ENCODE peak calls at places on chromosomes 2 and 18, in nine cellular contexts. K is Caco-2; R is CD4-positive, CD25-positive, alpha-beta regulatory T cell; U is neuronal stem cell; T is mesendoderm; M is stomach; A is lung; W is small intestine; S is mammary epithelial cell. V is an unnamed sample. For H3K4me1 and H3K36me3, the result is how much of the 10 kb centered on the place peaks cover.

GRCh38 chr2:103788875-103789715 is 1027.3 kb downstream of the TMEM182 start:
- DNase-seq in T (peak), R (no peak), K (no peak), U (peak), M (no peak), S (no peak), A (peak), W (peak), V (no peak)

GRCh38 chr18:3810271-3810670 is 360.3 kb downstream of the TGIF1 start:
- DNase-seq in W (no peak), R (no peak), U (no peak), M (no peak), T (no peak), K (no peak), A (no peak), S (no peak), V (no peak)

GRCh38 chr2:23614701-23615100 is 229.7 kb downstream of the KLHL29 start:
- DNase-seq in T (no peak), W (no peak), A (no peak), R (no peak), U (no peak), K (no peak), S (no peak), M (no peak), V (no peak)

GRCh38 chr2:223260681-223261080 is 208.7 kb downstream of the KCNE4 start:
- DNase-seq in W (no peak), T (no peak), U (no peak), K (no peak), A (no peak), S (peak), R (no peak), M (no peak), V (no peak)

GRCh38 chr2:205770557-205770956 is 88.3 kb downstream of the NRP2 start:
- DNase-seq in T (peak), R (no peak), M (no peak), A (no peak), U (no peak), S (no peak), W (no peak), K (no peak), V (no peak)

GRCh38 chr2:106869512-106870276 is 16.3 kb downstream of the ST6GAL2 start:
- DNase-seq in T (peak), A (no peak), M (no peak), W (no peak), K (no peak), R (no peak), U (peak), S (no peak), V (no peak)

GRCh38 chr2:52260904-52261303 is 1229.0 kb upstream of the NRXN1 start:
- DNase-seq in R (no peak), K (no peak), M (no peak), T (no peak), A (no peak), U (no peak), W (no peak), S (no peak), V (no peak)

GRCh38 chr2:5590836-5591235 is 101.3 kb upstream of the SOX11 start:
- DNase-seq in K (no peak), S (no peak), U (no peak), A (no peak), M (no peak), R (no peak), W (no peak), T (no peak), V (no peak)

GRCh38 chr18:26483633-26484032 is 64.7 kb downstream of the KCTD1 start:
- DNase-seq in S (no peak), K (no peak), W (peak), R (no peak), T (no peak), U (no peak), M (no peak), A (no peak), V (no peak)

GRCh38 chr2:234422242-234422641 is 74.6 kb downstream of the ARL4C start:
- DNase-seq in A (no peak), U (no peak), S (peak), K (peak), T (no peak), W (peak), M (no peak), R (peak), V (peak)

GRCh38 chr2:156481295-156481694 is 45.1 kb downstream of the GPD2 start:
- DNase-seq in T (no peak), S (no peak), K (no peak), M (no peak), U (no peak), A (no peak), W (no peak), R (no peak), V (no peak)

GRCh38 chr18:62458868-62459716 is 63.7 kb upstream of the ZCCHC2 start:
- DNase-seq in W (no peak), A (peak), S (no peak), K (no peak), U (no peak), T (no peak), R (no peak), M (no peak), V (no peak)

GRCh38 chr2:226078656-226079055 is 679.1 kb downstream of the NYAP2 start:
- DNase-seq in R (no peak), W (no peak), T (no peak), U (no peak), S (peak), M (no peak), K (no peak), A (no peak), V (no peak)

GRCh38 chr2:84969511-84970265 is 1.3 kb upstream of the KCMF1 start:
- DNase-seq in A (no peak), U (no peak), R (peak), S (no peak), T (peak), W (peak), K (no peak), M (no peak), V (peak)

GRCh38 chr2:136582631-136583205 is 182.6 kb upstream of the THSD7B start:
- DNase-seq in M (no peak), K (peak), A (no peak), T (peak), R (no peak), W (peak), S (peak), U (peak), V (peak)

GRCh38 chr2:76850969-76851368 is 671.2 kb downstream of the LRRTM4 start:
- DNase-seq in W (no peak), R (no peak), K (no peak), S (no peak), M (no peak), A (no peak), T (no peak), U (no peak), V (no peak)

GRCh38 chr2:12769492-12770105 is 52.9 kb downstream of the TRIB2 start:
- DNase-seq in U (no peak), M (no peak), T (no peak), S (no peak), K (no peak), W (no peak), A (no peak), R (no peak), V (no peak)

GRCh38 chr18:65422544-65423136 is 328.2 kb upstream of the CDH7 start:
- DNase-seq in W (no peak), K (no peak), R (no peak), A (no peak), M (no peak), S (no peak), T (no peak), U (no peak), V (no peak)

GRCh38 chr2:88437010-88437409 is 15.5 kb downstream of the FOXI3 start:
- DNase-seq in T (no peak), K (no peak), U (no peak), M (no peak), R (no peak), W (no peak), A (no peak), S (no peak), V (no peak)

GRCh38 chr2:191631754-191632153 is 46.2 kb upstream of the NABP1 start:
- DNase-seq in M (no peak), W (no peak), A (no peak), T (no peak), R (no peak), S (peak), U (no peak), K (no peak), V (peak)

GRCh38 chr2:215439980-215440512 is 4.2 kb upstream of the FN1 start:
- DNase-seq in S (no peak), K (no peak), M (no peak), U (no peak), T (no peak), A (no peak), R (no peak), W (no peak), V (no peak)

GRCh38 chr2:205704101-205704741 is 21.9 kb downstream of the NRP2 start:
- DNase-seq in W (peak), U (no peak), A (peak), S (no peak), M (peak), K (no peak), R (no peak), T (no peak), V (no peak)

GRCh38 chr2:8677646-8678592 is 3.9 kb upstream of the ID2 start:
- DNase-seq in S (peak), K (peak), R (no peak), A (peak), T (peak), W (peak), U (peak), M (peak), V (peak)

GRCh38 chr2:160140471-160140870 is 59.6 kb downstream of the ITGB6 start:
- DNase-seq in U (no peak), S (no peak), A (no peak), W (no peak), T (no peak), R (no peak), K (no peak), M (no peak), V (no peak)

GRCh38 chr2:20231632-20232031 is 6.7 kb upstream of the SDC1 start:
- DNase-seq in M (peak), U (no peak), A (peak), W (peak), K (no peak), T (peak), S (peak), R (no peak), V (peak)

GRCh38 chr2:221596192-221596591 is 24.1 kb upstream of the EPHA4 start:
- DNase-seq in M (no peak), U (no peak), A (no peak), S (peak), K (no peak), R (no peak), W (no peak), T (no peak), V (no peak)

GRCh38 chr2:238082151-238082550 is 18.0 kb upstream of the ESPNL start:
- DNase-seq in K (no peak), R (no peak), U (no peak), M (peak), W (no peak), S (no peak), T (no peak), A (no peak), V (no peak)

GRCh38 chr18:21270453-21270852 is 28.4 kb downstream of the GREB1L start:
- DNase-seq in S (peak), W (no peak), M (no peak), U (no peak), R (no peak), K (no peak), T (no peak), A (no peak), V (no peak)

GRCh38 chr2:240237609-240238151 is 97.2 kb upstream of the OTOS start:
- DNase-seq in R (no peak), K (no peak), S (peak), W (no peak), U (no peak), A (no peak), T (no peak), M (peak), V (no peak)

GRCh38 chr2:235170536-235171510 is 219.0 kb downstream of the SH3BP4 start:
- DNase-seq in R (no peak), K (peak), S (peak), W (peak), M (no peak), T (peak), A (no peak), U (peak), V (peak)

GRCh38 chr2:142544173-142544572 is 333.3 kb upstream of the KYNU start:
- DNase-seq in R (no peak), A (no peak), M (no peak), S (no peak), T (peak), W (no peak), K (no peak), U (no peak), V (no peak)

GRCh38 chr2:101388232-101388631 is 929 bp upstream of the CREG2 start:
- DNase-seq in R (no peak), U (no peak), K (peak), M (no peak), T (peak), A (no peak), S (peak), W (no peak), V (no peak)

GRCh38 chr2:54691439-54692135 is 31.9 kb upstream of the EML6 start:
- DNase-seq in M (no peak), S (no peak), U (no peak), A (no peak), T (no peak), K (peak), W (peak), R (no peak), V (no peak)

GRCh38 chr2:55771612-55772011 is 78.0 kb upstream of the PNPT1 start:
- DNase-seq in S (peak), K (peak), W (peak), T (peak), A (no peak), R (no peak), M (no peak), U (no peak), V (no peak)

GRCh38 chr2:145088733-145089132 is 568.8 kb upstream of the ZEB2 start:
- DNase-seq in K (no peak), S (no peak), T (no peak), M (no peak), U (no peak), R (no peak), W (no peak), A (no peak), V (no peak)

GRCh38 chr18:36149514-36150289 is 20.0 kb downstream of the ELP2 start:
- DNase-seq in A (no peak), U (no peak), S (no peak), W (no peak), R (no peak), T (no peak), M (no peak), K (no peak), V (no peak)

GRCh38 chr2:238879621-238880377 is 31.9 kb downstream of the TWIST2 start:
- DNase-seq in A (no peak), S (no peak), W (no peak), K (no peak), U (no peak), M (no peak), T (no peak), R (no peak), V (no peak)

GRCh38 chr2:26172866-26173595 is at the start of gene GAREM2:
- DNase-seq in K (peak), A (no peak), S (no peak), R (no peak), W (no peak), U (peak), T (no peak), M (no peak), V (no peak)

GRCh38 chr2:157440404-157441071 is 3.4 kb downstream of the CYTIP start:
- DNase-seq in U (no peak), W (peak), R (no peak), S (no peak), T (no peak), K (no peak), A (no peak), M (peak), V (peak)

GRCh38 chr2:209308415-209308814 is 115.4 kb upstream of the MAP2 start:
- DNase-seq in U (no peak), T (peak), S (no peak), K (no peak), W (no peak), R (no peak), A (no peak), M (no peak), V (no peak)

GRCh38 chr2:209305026-209305425 is 118.8 kb upstream of the MAP2 start:
- DNase-seq in W (no peak), M (no peak), R (no peak), S (no peak), A (no peak), T (peak), K (no peak), U (no peak), V (no peak)

GRCh38 chr2:209307161-209308001 is 116.5 kb upstream of the MAP2 start:
- DNase-seq in U (no peak), R (no peak), A (no peak), K (no peak), T (peak), W (no peak), S (no peak), M (no peak), V (no peak)

GRCh38 chr2:209305746-209306196 is 118.1 kb upstream of the MAP2 start:
- DNase-seq in W (no peak), A (no peak), K (no peak), M (no peak), U (no peak), T (peak), S (no peak), R (no peak), V (no peak)
- H3K4me3 ChIP-seq in W (no peak), A (no peak), K (no peak), M (no peak), U (no peak), T (no peak), S (no peak), R (no peak), V (no peak)

GRCh38 chr18:9095297-9096012 is 7.0 kb upstream of the NDUFV2 start:
- DNase-seq in R (peak), W (peak), S (no peak), K (no peak), T (no peak), A (no peak), M (no peak), U (no peak), V (no peak)
- H3K4me1 ChIP-seq in R (under half), W (under half), S (under half), K (under half), T (under half), A (under half), M (under half), U (under half), V (under half)

GRCh38 chr2:28047698-28048097 is 157.2 kb downstream of the BABAM2 start:
- DNase-seq in A (no peak), K (no peak), R (no peak), M (no peak), W (no peak), S (peak), T (no peak), U (no peak), V (no peak)

GRCh38 chr2:28049416-28049815 is 158.9 kb downstream of the BABAM2 start:
- DNase-seq in R (no peak), T (no peak), A (no peak), K (no peak), U (no peak), W (no peak), S (peak), M (no peak), V (no peak)

GRCh38 chr2:28048341-28048740 is 157.8 kb downstream of the BABAM2 start:
- DNase-seq in W (no peak), M (no peak), T (no peak), R (no peak), U (no peak), S (no peak), A (no peak), K (no peak), V (no peak)

DNA sequence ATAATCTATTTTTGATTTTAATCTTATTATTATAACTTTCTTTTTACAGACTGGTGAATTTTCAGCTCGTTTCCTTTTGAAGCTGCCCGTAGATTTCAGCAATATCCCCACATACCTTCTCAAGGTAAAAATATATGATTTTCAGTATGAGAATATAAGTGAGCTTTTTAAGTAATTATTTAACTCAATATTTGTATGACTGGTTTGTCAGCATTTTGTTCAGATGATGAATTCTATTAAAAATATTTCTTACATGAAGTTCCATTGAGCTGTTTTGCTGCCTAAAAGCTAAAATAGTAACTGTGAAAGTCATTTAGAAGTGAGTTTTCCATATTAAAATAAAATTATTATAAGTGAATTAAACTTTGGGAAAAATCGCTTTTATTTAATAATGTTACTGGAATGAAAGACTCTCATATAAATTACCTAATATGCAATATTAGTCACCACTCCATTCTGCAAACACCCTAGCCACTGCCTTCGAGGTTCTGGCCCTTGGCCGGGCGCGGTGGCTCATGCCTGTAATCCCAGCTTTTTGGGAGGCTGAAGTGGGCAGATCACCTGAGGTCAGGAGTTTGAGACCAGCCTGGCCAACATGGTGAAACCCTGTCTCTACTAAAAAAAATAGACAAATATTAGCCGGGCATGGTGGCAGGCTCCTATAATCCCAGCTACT is 155.3 kb downstream of the BABAM2 start:
- DNase-seq in S (no peak), A (no peak), R (no peak), K (no peak), U (no peak), W (no peak), M (no peak), T (no peak), V (no peak)
- H3K36me3 ChIP-seq in S (under half), A (under half), R (under half), K (under half), U (under half), W (under half), M (under half), T (under half), V (under half)

DNA sequence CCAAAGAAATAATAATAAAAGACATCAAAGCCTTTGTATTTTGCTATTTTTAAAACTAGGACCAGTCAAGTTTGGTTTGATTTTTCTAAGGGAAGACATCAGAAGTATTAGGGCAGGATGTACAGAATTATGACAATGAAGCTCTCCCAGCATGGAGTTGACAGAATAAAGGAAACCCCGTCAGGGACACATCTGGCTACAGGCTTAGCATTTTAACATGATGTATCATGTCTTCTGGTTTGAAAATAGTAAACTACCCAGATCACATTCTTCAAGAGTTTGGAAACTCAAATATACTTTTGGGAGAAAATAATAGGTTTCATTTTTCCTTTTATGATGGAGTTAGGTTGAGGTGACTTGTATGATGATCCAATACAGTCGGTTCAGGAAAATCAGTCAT is 552.0 kb upstream of the CDH2 start:
- DNase-seq in R (no peak), U (no peak), K (no peak), M (no peak), T (no peak), S (peak), W (no peak), A (no peak), V (no peak)
- H3K4me3 ChIP-seq in R (no peak), U (no peak), K (no peak), M (no peak), T (no peak), S (no peak), W (no peak), A (no peak), V (no peak)

GRCh38 chr2:207135340-207135739 is 30.4 kb downstream of the KLF7 start:
- DNase-seq in S (no peak), U (no peak), T (peak), W (no peak), M (no peak), K (no peak), A (no peak), R (peak), V (no peak)
- H3K4me1 ChIP-seq in S (under half), U (half or more), T (under half), W (under half), M (half or more), K (under half), A (under half), R (under half), V (under half)

GRCh38 chr2:131519466-131519865 is 8.2 kb upstream of the CCDC74A start:
- DNase-seq in R (no peak), M (no peak), S (no peak), U (no peak), T (no peak), W (no peak), K (no peak), A (no peak), V (no peak)
- H3K36me3 ChIP-seq in R (under half), M (half or more), S (under half), U (under half), T (under half), W (under half), K (under half), A (under half), V (under half)

V was measured in mucosa of descending colon.